ENCODE peak calls at places on chromosome 3, in ten cellular contexts. T is 8988T; J is pons; U is left cardiac atrium; M is neuronal stem cell; L is HFF-Myc; E is astrocyte of the hippocampus; S is NCI-H1092 treated with DMSO at 0.1 percent for 48 hours; O is stimulated activated CD4-positive, alpha-beta T cell treated with anti-CD3 and anti-CD28 coated beads, Interleukin-15, amount 100 ng/mL, for 1 hour; F is HTR-8/SVneo. X is an unnamed sample.
A peak's percentile ranks its signal among the peaks of the same experiment; 100 is the strongest.

GRCh38 chr3:128763967-128764366 is 38.0 kb downstream of the RAB7A start:
- DNase-seq in T (no peak), J (no peak), U (no peak), M (no peak), L (no peak), E (no peak), S (no peak), O (no peak), F (no peak), X (no peak)

GRCh38 chr3:132593241-132593949 is 3.7 kb upstream of the ACKR4 start:
- DNase-seq in T (no peak), J (no peak), U (no peak), M (no peak), L (no peak), E (no peak), S (no peak), O (no peak), F (no peak), X (no peak)

GRCh38 chr3:9156604-9157003 is 92.8 kb downstream of the SRGAP3 start:
- DNase-seq in T (no peak), J (no peak), U (no peak), M (no peak), L (no peak), E (no peak), S (no peak), O (no peak), F (no peak), X (no peak)

GRCh38 chr3:72896996-72897757 is 9.3 kb downstream of the GXYLT2 start:
- DNase-seq in T (no peak), J (no peak), U (no peak), M (no peak), L (no peak), E (no peak), S (no peak), O (no peak), F (no peak), X (no peak)

GRCh38 chr3:115876860-115877646 is 253.7 kb downstream of the GAP43 start:
- DNase-seq in T (no peak), J (no peak), U (no peak), M (no peak), L (no peak), E (no peak), S (peak; percentile 44), O (no peak), F (no peak), X (no peak)

GRCh38 chr3:66795365-66795764 is 202.7 kb upstream of the KBTBD8 start:
- DNase-seq in T (no peak), J (no peak), U (no peak), M (no peak), L (no peak), E (no peak), S (no peak), O (no peak), F (no peak), X (no peak)

GRCh38 chr3:81716870-81717509 is 44.5 kb downstream of the GBE1 start:
- DNase-seq in T (no peak), J (no peak), U (peak; percentile 27), M (no peak), L (no peak), E (peak; percentile 9), S (no peak), O (no peak), F (no peak), X (no peak)

GRCh38 chr3:32276279-32276841 is 37.9 kb downstream of the CMTM8 start:
- DNase-seq in T (no peak), J (no peak), U (no peak), M (no peak), L (no peak), E (peak; percentile 34), S (no peak), O (no peak), F (no peak), X (no peak)

GRCh38 chr3:42165211-42165610 is 74.1 kb downstream of the TRAK1 start:
- DNase-seq in T (no peak), J (no peak), U (no peak), M (no peak), L (peak; percentile 42), E (no peak), S (no peak), O (no peak), F (no peak), X (no peak)

GRCh38 chr3:99952306-99952705 is 134.6 kb downstream of the CMSS1 start:
- DNase-seq in T (no peak), J (no peak), U (no peak), M (no peak), L (no peak), E (peak; percentile 89), S (no peak), O (no peak), F (peak; percentile 28), X (no peak)

GRCh38 chr3:41638381-41638780 is 323.5 kb downstream of the ULK4 start:
- DNase-seq in T (no peak), J (no peak), U (no peak), M (no peak), L (no peak), E (no peak), S (no peak), O (no peak), F (no peak), X (no peak)

GRCh38 chr3:186427627-186428026 is 65.6 kb upstream of the DGKG start:
- DNase-seq in T (no peak), J (no peak), U (no peak), M (no peak), L (no peak), E (peak; percentile 44), S (peak; percentile 68), O (no peak), F (no peak), X (no peak)

GRCh38 chr3:190701096-190701532 is 161.4 kb downstream of the GMNC start:
- DNase-seq in T (no peak), J (peak; percentile 56), U (no peak), M (peak; percentile 12), L (peak; percentile 2), E (peak; percentile 65), S (no peak), O (no peak), F (peak; percentile 14), X (no peak)

GRCh38 chr3:39848365-39848764 is 39.0 kb downstream of the MYRIP start:
- DNase-seq in T (no peak), J (no peak), U (no peak), M (no peak), L (no peak), E (no peak), S (no peak), O (no peak), F (no peak), X (no peak)